ENCODE peak calls at places on chromosomes 7 and 10, in four cellular contexts. G is mammary epithelial cell; F is colonic mucosa; Z is CD4-positive, alpha-beta memory T cell. A is an unnamed sample.

GRCh38 chr10:6173203-6173602 is 29.5 kb upstream of the PFKFB3 start:
- DNase-seq in G (no peak), F (no peak), Z (peak), A (peak)

GRCh38 chr10:48907730-48908129 is 31.9 kb downstream of the LRRC18 start:
- DNase-seq in G (no peak), F (no peak), Z (no peak), A (no peak)

GRCh38 chr7:69837387-69838068 is 239.3 kb downstream of the AUTS2 start:
- DNase-seq in G (no peak), F (no peak), Z (no peak), A (no peak)

GRCh38 chr10:101671453-101671852 is 23.5 kb downstream of the FBXW4 start:
- DNase-seq in G (no peak), F (no peak), Z (no peak), A (no peak)

GRCh38 chr10:11837372-11838161 is 14.4 kb downstream of the PROSER2 start:
- DNase-seq in G (no peak), F (no peak), Z (no peak), A (no peak)

GRCh38 chr7:42107484-42107883 is 129.5 kb downstream of the GLI3 start:
- DNase-seq in G (no peak), F (no peak), Z (no peak), A (no peak)

GRCh38 chr10:69738858-69739435 is 62.8 kb upstream of the COL13A1 start:
- DNase-seq in G (no peak), F (no peak), Z (no peak), A (no peak)

GRCh38 chr10:71770255-71770654 is 3.1 kb downstream of the VSIR start:
- DNase-seq in G (no peak), F (no peak), Z (no peak), A (no peak)

GRCh38 chr7:106730021-106730420 is 69.1 kb upstream of the CCDC71L start:
- DNase-seq in G (peak), F (no peak), Z (no peak), A (no peak)

GRCh38 chr7:156585025-156585648 is 55.4 kb upstream of the RNF32 start:
- DNase-seq in G (no peak), F (no peak), Z (no peak), A (no peak)

GRCh38 chr10:13536674-13537366 is 8.0 kb upstream of the BEND7 start:
- DNase-seq in G (peak), F (peak), Z (no peak), A (no peak)

GRCh38 chr7:155568961-155569360 is 22.6 kb upstream of the CNPY1 start:
- DNase-seq in G (no peak), F (no peak), Z (no peak), A (no peak)

GRCh38 chr10:94299417-94299816 is 63.3 kb downstream of the NOC3L start:
- DNase-seq in G (peak), F (no peak), Z (peak), A (no peak)

GRCh38 chr7:137343483-137343841 is at the start of gene PTN:
- DNase-seq in G (peak), F (no peak), Z (no peak), A (peak)

GRCh38 chr10:113475381-113475807 is 77.5 kb upstream of the HABP2 start:
- DNase-seq in G (peak), F (no peak), Z (no peak), A (no peak)

GRCh38 chr7:87476179-87476557 is 688 bp upstream of the ABCB4 start:
- DNase-seq in G (no peak), F (no peak), Z (no peak), A (no peak)

GRCh38 chr7:87474533-87475358 is 734 bp downstream of the ABCB4 start:
- DNase-seq in G (no peak), F (peak), Z (no peak), A (no peak)

GRCh38 chr7:87473192-87473591 is 2.3 kb downstream of the ABCB4 start:
- DNase-seq in G (no peak), F (no peak), Z (no peak), A (no peak)

GRCh38 chr7:87475359-87476178 is at the start of gene ABCB4:
- DNase-seq in G (no peak), F (no peak), Z (no peak), A (no peak)

DNA sequence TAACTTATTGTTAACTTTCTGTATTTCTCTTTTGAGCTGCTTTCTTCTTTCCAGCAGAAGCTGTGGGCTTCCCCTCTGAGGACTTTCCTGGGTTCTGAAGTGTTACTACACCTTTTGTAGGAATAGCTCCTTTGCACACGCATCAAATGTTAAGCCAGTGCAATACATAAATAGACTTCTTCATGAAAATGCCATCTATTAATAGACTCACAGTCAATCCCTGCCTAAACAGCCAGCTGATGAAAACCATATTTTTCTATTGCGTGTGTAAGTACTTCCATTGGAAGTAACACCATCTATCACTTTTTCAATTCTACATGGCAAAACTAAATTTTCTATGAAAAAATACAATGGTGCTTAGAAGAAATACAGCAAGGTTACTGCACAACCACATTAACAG is 1.4 kb downstream of the ABCB4 start:
- DNase-seq in G (no peak), F (no peak), Z (no peak), A (no peak)
- H3K27ac ChIP-seq in G (no peak), F (no peak), Z (no peak), A (no peak)

GRCh38 chr10:90917968-90918318 is 2.9 kb downstream of the ANKRD1 start:
- DNase-seq in G (no peak), F (no peak), Z (no peak), A (no peak)

GRCh38 chr10:90920986-90921643 is at the start of gene ANKRD1:
- DNase-seq in G (peak), F (no peak), Z (no peak), A (no peak)

GRCh38 chr10:90921906-90922305 is 1.0 kb upstream of the ANKRD1 start:
- DNase-seq in G (no peak), F (no peak), Z (no peak), A (no peak)

GRCh38 chr10:90917231-90917967 is 3.5 kb downstream of the ANKRD1 start:
- DNase-seq in G (no peak), F (no peak), Z (no peak), A (no peak)

GRCh38 chr10:90919683-90920574 is 958 bp downstream of the ANKRD1 start:
- DNase-seq in G (no peak), F (no peak), Z (no peak), A (no peak)
- H3K27ac ChIP-seq in G (no peak), F (no peak), Z (no peak), A (no peak)

DNA sequence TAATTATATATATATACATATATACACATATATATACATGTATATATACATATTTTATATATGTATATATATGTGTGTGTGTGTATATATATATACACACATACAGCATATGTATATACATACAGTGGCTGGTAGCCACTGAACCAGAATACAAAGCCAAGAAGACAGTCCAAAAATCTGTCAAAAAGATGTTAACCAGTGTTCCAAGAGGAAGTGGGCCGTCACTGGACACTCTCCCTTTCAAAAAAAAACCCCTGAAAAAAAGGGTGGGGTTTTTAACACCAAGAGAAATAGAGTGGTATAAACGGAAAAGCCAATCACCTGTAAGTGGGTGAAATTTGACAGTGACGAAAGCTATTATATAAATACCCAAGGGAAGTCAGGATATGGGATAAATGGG is 31.1 kb upstream of the C1GALT1 start:
- DNase-seq in G (no peak), F (no peak), Z (no peak), A (no peak)
- H3K27ac ChIP-seq in G (no peak), F (no peak), Z (no peak), A (no peak)

GRCh38 chr10:21146446-21146789 is 249.3 kb upstream of the NEBL start:
- DNase-seq in G (no peak), F (no peak), Z (no peak), A (no peak)
- H3K27ac ChIP-seq in G (no peak), F (no peak), Z (no peak), A (no peak)

DNA sequence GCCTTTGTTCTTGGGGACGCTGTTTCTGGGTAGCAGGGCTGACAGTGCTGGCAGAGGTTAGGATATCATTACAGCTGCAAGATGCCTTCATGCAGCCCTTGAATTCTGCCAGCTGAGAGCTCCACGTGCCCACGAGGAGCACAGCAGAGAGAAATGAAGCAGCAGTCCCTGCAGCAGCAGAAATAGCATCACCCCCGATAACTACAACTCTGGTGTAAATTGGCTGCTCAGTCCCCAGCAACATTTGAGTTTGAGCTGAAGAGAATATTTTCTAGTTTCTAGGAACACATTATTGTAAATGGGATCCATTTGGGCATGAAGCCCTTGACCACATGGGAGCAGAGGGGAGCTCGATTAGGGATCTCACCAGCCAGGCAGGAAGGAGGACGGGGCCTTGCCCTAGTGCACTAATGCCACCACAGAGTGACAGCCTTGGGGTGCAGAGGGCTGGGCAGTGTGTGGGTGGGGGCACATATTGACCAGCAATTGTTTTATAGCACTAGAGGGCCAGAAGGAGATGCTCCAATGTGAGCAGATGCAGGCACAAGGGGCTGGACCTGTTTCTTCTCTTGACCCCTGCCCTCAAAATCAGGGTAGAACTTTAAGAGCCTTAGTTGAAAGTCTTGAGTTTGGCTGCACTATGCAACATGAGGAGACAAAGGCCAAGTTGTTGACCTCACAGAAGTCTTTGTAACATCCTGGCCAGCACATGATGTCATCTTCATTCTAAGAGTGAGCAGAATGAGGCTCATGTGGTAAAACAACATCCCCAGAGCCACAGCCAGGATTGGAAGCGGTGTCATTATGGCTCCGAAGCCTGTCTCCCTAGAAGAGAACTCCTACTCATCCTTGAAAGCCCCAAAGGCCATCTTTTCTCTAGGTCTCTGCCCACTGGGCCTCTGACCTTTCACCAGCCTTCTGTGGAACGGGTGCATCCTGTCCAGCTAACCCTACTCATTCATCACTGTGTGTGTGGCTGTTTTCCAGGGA is 52.6 kb downstream of the ADCY1 start:
- DNase-seq in G (no peak), F (no peak), Z (no peak), A (no peak)
- H3K27ac ChIP-seq in G (no peak), F (no peak), Z (no peak), A (no peak)